ENCODE peak calls at places on chromosomes 2 and 18, in eight cellular contexts. V is GM12865, F is kidney epithelial cell, J is neural progenitor cell, B is IMR-90, T is endothelial cell, U is dorsolateral prefrontal cortex, A is PC-9. P is an unnamed sample.

GRCh38 chr18:77197073-77197472 is 52.6 kb upstream of the GALR1 start:
- DNase-seq in V (no peak), F (no peak), J (no peak), B (no peak), T (no peak), U (no peak), A (no peak), P (no peak)

GRCh38 chr2:202353430-202353829 is 22.7 kb upstream of the BMPR2 start:
- DNase-seq in V (no peak), F (no peak), J (no peak), B (no peak), T (no peak), U (no peak), A (no peak), P (no peak)

GRCh38 chr2:40227200-40227599 is 224.7 kb downstream of the SLC8A1 start:
- DNase-seq in V (no peak), F (no peak), J (no peak), B (peak), T (no peak), U (no peak), A (no peak), P (no peak)

GRCh38 chr2:26429779-26430654 is 28.3 kb downstream of the DRC1 start:
- DNase-seq in V (no peak), F (no peak), J (no peak), B (no peak), T (no peak), U (no peak), A (peak), P (no peak)

GRCh38 chr2:3162442-3163077 is 215.1 kb downstream of the EIPR1 start:
- DNase-seq in V (no peak), F (no peak), J (no peak), B (no peak), T (no peak), U (no peak), A (no peak), P (no peak)

GRCh38 chr2:16102287-16102975 is 162.1 kb downstream of the MYCN start:
- DNase-seq in V (no peak), F (no peak), J (peak), B (no peak), T (no peak), U (no peak), A (no peak), P (no peak)

GRCh38 chr2:236862961-236863728 is 222.5 kb upstream of the COPS8 start:
- DNase-seq in V (peak), F (peak), J (no peak), B (peak), T (no peak), U (no peak), A (no peak), P (no peak)

GRCh38 chr2:163692081-163692480 is 43.7 kb downstream of the FIGN start:
- DNase-seq in V (no peak), F (no peak), J (no peak), B (no peak), T (no peak), U (no peak), A (no peak), P (no peak)

GRCh38 chr2:47536696-47537095 is 133.7 kb downstream of the MSH2 start:
- DNase-seq in V (no peak), F (no peak), J (no peak), B (no peak), T (no peak), U (no peak), A (no peak), P (no peak)

GRCh38 chr2:120261387-120262006 is 8.8 kb downstream of the RALB start:
- DNase-seq in V (peak), F (no peak), J (no peak), B (no peak), T (no peak), U (no peak), A (no peak), P (no peak)

GRCh38 chr2:17793803-17794349 is 22.4 kb upstream of the MSGN1 start:
- DNase-seq in V (no peak), F (no peak), J (no peak), B (peak), T (no peak), U (no peak), A (no peak), P (no peak)

GRCh38 chr2:117980381-117980780 is 33.5 kb downstream of the CCDC93 start:
- DNase-seq in V (no peak), F (no peak), J (peak), B (peak), T (no peak), U (no peak), A (no peak), P (no peak)

GRCh38 chr2:144505245-144505801 is 14.6 kb downstream of the ZEB2 start:
- DNase-seq in V (no peak), F (no peak), J (peak), B (no peak), T (no peak), U (no peak), A (no peak), P (no peak)

GRCh38 chr2:212968284-212969081 is 182.9 kb downstream of the IKZF2 start:
- DNase-seq in V (peak), F (no peak), J (peak), B (no peak), T (no peak), U (no peak), A (no peak), P (no peak)

GRCh38 chr2:38602136-38602731 is 494 bp downstream of the HNRNPLL start:
- DNase-seq in V (no peak), F (no peak), J (peak), B (no peak), T (peak), U (no peak), A (no peak), P (no peak)

GRCh38 chr2:71181316-71181715 is 45.6 kb downstream of the PAIP2B start:
- DNase-seq in V (no peak), F (no peak), J (no peak), B (no peak), T (no peak), U (no peak), A (no peak), P (no peak)

GRCh38 chr2:127508025-127508620 is 18.2 kb downstream of the IWS1 start:
- DNase-seq in V (no peak), F (no peak), J (no peak), B (peak), T (no peak), U (no peak), A (no peak), P (no peak)

GRCh38 chr2:137910641-137911040 is 53.6 kb upstream of the HNMT start:
- DNase-seq in V (peak), F (no peak), J (peak), B (peak), T (no peak), U (no peak), A (no peak), P (no peak)

GRCh38 chr18:4246374-4246773 is 208.7 kb downstream of the DLGAP1 start:
- DNase-seq in V (no peak), F (no peak), J (no peak), B (no peak), T (no peak), U (no peak), A (no peak), P (no peak)

GRCh38 chr2:208256192-208256782 is 1.4 kb upstream of the IDH1 start:
- DNase-seq in V (peak), F (no peak), J (peak), B (no peak), T (no peak), U (no peak), A (no peak), P (no peak)

GRCh38 chr2:38116762-38117161 is 40.8 kb upstream of the CYP1B1 start:
- DNase-seq in V (no peak), F (no peak), J (no peak), B (peak), T (no peak), U (no peak), A (peak), P (no peak)

GRCh38 chr2:71581015-71581414 is 127.7 kb downstream of the DYSF start:
- DNase-seq in V (no peak), F (no peak), J (no peak), B (no peak), T (no peak), U (no peak), A (no peak), P (no peak)

GRCh38 chr2:192202373-192202772 is 7.6 kb upstream of the TMEFF2 start:
- DNase-seq in V (no peak), F (no peak), J (no peak), B (no peak), T (no peak), U (no peak), A (no peak), P (no peak)

GRCh38 chr2:109720379-109721116 is 73.6 kb upstream of the RGPD5 start:
- DNase-seq in V (no peak), F (no peak), J (no peak), B (no peak), T (no peak), U (no peak), A (no peak), P (no peak)

GRCh38 chr2:152284398-152284797 is 50.6 kb upstream of the FMNL2 start:
- DNase-seq in V (no peak), F (no peak), J (peak), B (no peak), T (no peak), U (no peak), A (no peak), P (no peak)

GRCh38 chr18:79389689-79390088 is 6.0 kb upstream of the NFATC1 start:
- DNase-seq in V (no peak), F (no peak), J (no peak), B (no peak), T (no peak), U (no peak), A (no peak), P (no peak)

GRCh38 chr2:80326214-80326613 is 21.7 kb upstream of the LRRTM1 start:
- DNase-seq in V (peak), F (peak), J (peak), B (peak), T (no peak), U (no peak), A (no peak), P (no peak)

GRCh38 chr2:74747411-74748080 is 86.4 kb upstream of the HK2 start:
- DNase-seq in V (no peak), F (no peak), J (no peak), B (peak), T (no peak), U (no peak), A (no peak), P (no peak)

GRCh38 chr2:134002921-134003320 is 251.0 kb upstream of the MGAT5 start:
- DNase-seq in V (no peak), F (no peak), J (no peak), B (no peak), T (no peak), U (no peak), A (no peak), P (no peak)

GRCh38 chr2:96665083-96665569 is 22.6 kb downstream of the FER1L5 start:
- DNase-seq in V (no peak), F (peak), J (no peak), B (peak), T (no peak), U (no peak), A (peak), P (no peak)

GRCh38 chr18:49565656-49566055 is 3.8 kb downstream of the LIPG start:
- DNase-seq in V (no peak), F (no peak), J (peak), B (peak), T (no peak), U (peak), A (no peak), P (no peak)

DNA sequence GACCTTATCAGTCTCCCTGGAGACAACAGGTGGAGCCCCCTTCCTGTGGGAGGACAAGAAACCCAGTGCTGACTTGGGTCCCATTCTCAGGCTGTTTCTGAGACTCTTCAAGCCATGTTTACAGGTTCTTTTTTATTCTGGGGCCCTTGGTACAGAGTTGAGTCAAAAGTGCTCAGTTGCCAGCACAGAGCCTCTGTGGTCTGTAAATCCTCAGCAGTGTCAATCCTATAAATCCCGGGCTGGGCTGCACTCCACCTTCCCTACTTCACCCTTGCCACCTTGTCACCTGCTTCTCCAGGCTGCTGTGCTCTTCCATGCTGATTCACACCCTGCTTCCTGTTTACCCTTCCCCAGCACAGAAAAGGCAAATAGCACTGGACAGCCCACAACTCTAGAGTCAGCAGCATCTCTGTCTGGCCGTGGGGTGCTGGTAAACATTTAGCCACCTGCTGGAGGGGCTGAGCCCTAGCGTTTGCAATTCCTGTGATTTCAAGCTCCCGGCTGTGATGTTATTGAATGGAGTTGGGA is 74.7 kb downstream of the TNFRSF11A start:
- DNase-seq in V (peak), F (no peak), J (peak), B (no peak), T (peak), U (no peak), A (peak), P (no peak)
- TF ChIP-seq CTCF in V (peak), F (peak), J (peak), B (peak), T (peak), U (no peak), A (peak), P (no peak)

GRCh38 chr2:11111811-11112425 is 43.3 kb upstream of the SLC66A3 start:
- DNase-seq in V (no peak), F (no peak), J (no peak), B (no peak), T (no peak), U (no peak), A (no peak), P (no peak)
- TF ChIP-seq CTCF in V (no peak), F (no peak), J (peak), B (no peak), T (no peak), U (no peak), A (no peak), P (no peak)

GRCh38 chr2:32010670-32011565 is at the start of gene MEMO1:
- DNase-seq in V (peak), F (peak), J (peak), B (peak), T (peak), U (peak), A (peak), P (peak)
- TF ChIP-seq CTCF in V (no peak), F (no peak), J (no peak), B (peak), T (no peak), U (peak), A (no peak), P (no peak)

DNA sequence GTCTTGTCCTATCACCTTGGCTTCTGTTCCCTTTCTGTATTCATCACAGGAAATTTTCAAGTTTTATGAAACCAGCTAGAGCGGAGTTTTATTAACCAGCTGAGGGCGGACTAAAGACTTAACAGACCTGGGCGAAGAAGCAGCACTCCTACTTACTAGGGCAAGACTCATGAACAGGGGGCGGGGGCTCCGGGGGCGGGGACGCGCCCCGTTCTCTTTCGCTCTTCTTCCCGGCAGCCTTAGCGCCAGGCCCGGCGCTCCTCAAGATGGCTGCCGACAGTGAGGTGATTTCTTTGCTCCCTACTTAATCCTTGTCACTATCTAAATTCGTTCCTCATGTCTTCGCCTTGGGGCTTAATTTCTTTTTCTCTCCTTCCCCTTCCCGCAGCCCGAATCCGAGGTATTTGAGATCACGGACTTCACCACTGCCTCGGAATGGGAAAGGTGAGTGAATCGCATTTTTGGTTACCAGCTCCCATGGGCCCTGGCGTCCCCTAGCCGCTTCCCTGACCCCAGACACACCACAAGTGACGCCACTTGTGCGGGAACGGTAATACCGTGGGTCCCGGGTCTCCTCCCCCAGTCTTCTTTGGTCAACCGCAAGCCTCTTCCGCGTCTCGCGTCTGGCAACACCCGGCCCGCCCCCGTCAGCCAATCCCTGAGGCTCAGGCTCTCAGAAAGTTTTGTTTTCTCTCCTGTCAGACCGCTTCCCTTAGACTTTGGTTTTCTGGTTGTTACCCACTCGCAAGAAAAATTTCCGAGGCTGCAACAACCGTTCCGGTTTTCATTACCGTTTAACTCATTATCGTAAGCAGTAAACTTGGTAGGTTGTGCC is at the start of gene RAB3GAP1:
- DNase-seq in V (peak), F (peak), J (peak), B (peak), T (peak), U (peak), A (peak), P (peak)
- TF ChIP-seq CTCF in V (no peak), F (no peak), J (no peak), B (no peak), T (no peak), U (no peak), A (no peak), P (no peak)

P was measured in omental fat pad.